ENCODE peak calls at places on chromosomes 11 and 22, in five cellular contexts. S, B, O, X and K are unnamed samples.

GRCh38 chr22:43268261-43268660 is 74.9 kb downstream of the SCUBE1 start:
- DNase-seq in S (no peak), B (no peak), O (no peak), X (no peak), K (no peak)

GRCh38 chr11:18225906-18226305 is 10.7 kb downstream of the SAA4 start:
- DNase-seq in S (no peak), B (no peak), O (no peak), X (no peak), K (no peak)

GRCh38 chr11:47918882-47919495 is 61.4 kb upstream of the PTPRJ start:
- DNase-seq in S (no peak), B (no peak), O (peak; percentile 43), X (peak; percentile 61), K (no peak)

GRCh38 chr11:87560352-87560751 is 522.6 kb downstream of the TMEM135 start:
- DNase-seq in S (no peak), B (no peak), O (no peak), X (no peak), K (no peak)

GRCh38 chr11:11332141-11332710 is 20.8 kb downstream of the CSNK2A3 start:
- DNase-seq in S (no peak), B (no peak), O (no peak), X (no peak), K (no peak)

GRCh38 chr11:10349806-10350205 is 44.9 kb downstream of the ADM start:
- DNase-seq in S (no peak), B (no peak), O (no peak), X (no peak), K (no peak)

GRCh38 chr22:45503816-45504702 is 1.4 kb downstream of the FBLN1 start:
- DNase-seq in S (no peak), B (no peak), O (peak; percentile 33), X (peak; percentile 83), K (peak; percentile 75)

GRCh38 chr11:14620027-14620511 is 23.5 kb upstream of the PDE3B start:
- DNase-seq in S (no peak), B (no peak), O (peak; percentile 13), X (no peak), K (no peak)

GRCh38 chr11:117827521-117828511 is 3.3 kb upstream of the FXYD2 start:
- DNase-seq in S (no peak), B (peak; percentile 85), O (no peak), X (no peak), K (no peak)

GRCh38 chr11:1484061-1484671 is 2.4 kb downstream of the MOB2 start:
- DNase-seq in S (no peak), B (no peak), O (no peak), X (no peak), K (no peak)

GRCh38 chr11:115524572-115524971 is 20.4 kb upstream of the CADM1 start:
- DNase-seq in S (no peak), B (no peak), O (no peak), X (no peak), K (no peak)

GRCh38 chr22:42261266-42261665 is 9.2 kb downstream of the TCF20 start:
- DNase-seq in S (no peak), B (no peak), O (peak; percentile 81), X (peak; percentile 13), K (no peak)

GRCh38 chr11:67268036-67268683 is 1.9 kb downstream of the GRK2 start:
- DNase-seq in S (peak; percentile 91), B (peak; percentile 77), O (no peak), X (no peak), K (no peak)

DNA sequence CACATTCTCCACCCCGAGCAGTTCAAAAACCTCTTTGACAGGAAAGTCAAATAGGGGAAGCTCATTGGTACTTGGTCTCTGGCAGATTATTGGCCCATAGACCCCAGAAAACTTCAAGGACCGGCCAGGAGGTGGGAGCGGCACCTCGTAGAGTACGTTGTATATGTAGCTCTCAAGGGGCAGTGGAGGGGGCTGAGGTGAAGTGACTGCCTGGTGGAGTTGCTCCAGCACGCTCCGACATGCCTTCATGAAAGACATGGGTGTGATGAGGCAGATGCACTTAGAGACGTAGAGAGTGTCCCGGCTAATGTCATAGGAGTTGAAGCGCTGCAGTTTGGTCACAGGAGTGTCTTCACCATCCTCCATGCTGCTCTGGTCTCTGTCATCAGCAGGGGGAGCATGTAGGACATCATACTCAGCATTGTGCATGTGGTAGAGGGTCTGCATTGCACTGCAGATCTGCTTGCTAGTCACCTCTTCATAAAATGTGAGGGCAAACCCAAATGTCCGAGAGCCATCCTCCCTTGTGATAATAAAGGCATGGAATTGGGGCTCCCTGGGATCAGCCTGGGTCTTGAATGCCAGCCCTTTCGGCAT is 61.3 kb downstream of the DENND5A start:
- DNase-seq in S (peak; percentile 13), B (peak; percentile 32), O (no peak), X (no peak), K (no peak)
- TF ChIP-seq CTCF in S (no peak), B (peak; percentile 62), O (peak; percentile 15), X (peak; percentile 5), K (no peak)

GRCh38 chr22:36998620-36999351 is 20.5 kb downstream of the TST start:
- DNase-seq in S (no peak), B (no peak), O (no peak), X (no peak), K (no peak)
- TF ChIP-seq CTCF in S (peak; percentile 21), B (peak; percentile 36), O (no peak), X (peak; percentile 6), K (no peak)

GRCh38 chr22:39519681-39520053 is 695 bp upstream of the ATF4 start:
- DNase-seq in S (peak; percentile 66), B (no peak), O (no peak), X (peak; percentile 62), K (no peak)
- TF ChIP-seq CTCF in S (peak; percentile 54), B (peak; percentile 42), O (peak; percentile 15), X (peak; percentile 11), K (peak; percentile 10)

GRCh38 chr11:99916078-99916477 is 771.0 kb upstream of the ARHGAP42 start:
- DNase-seq in S (no peak), B (no peak), O (no peak), X (no peak), K (no peak)

DNA sequence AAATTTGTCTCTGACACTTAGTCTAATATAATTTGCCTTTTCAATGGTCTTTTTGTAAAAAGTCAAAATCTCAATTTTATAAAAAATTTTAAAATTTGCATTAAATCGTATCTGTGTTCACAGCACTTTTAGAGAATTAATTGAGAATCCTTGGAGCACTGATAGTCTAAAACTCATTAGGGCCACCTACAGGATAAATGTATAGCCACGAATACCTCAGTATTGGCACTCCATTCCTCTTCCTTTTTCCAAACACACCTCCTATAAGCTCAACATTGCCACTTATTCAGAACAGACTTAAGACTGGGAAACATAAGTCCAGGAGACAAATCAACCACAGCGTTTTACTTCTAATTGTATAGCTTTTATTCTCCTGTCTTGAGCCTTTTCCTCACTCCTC is 776.0 kb upstream of the ARHGAP42 start:
- DNase-seq in S (no peak), B (no peak), O (no peak), X (no peak), K (no peak)
- TF ChIP-seq CTCF in S (no peak), B (no peak), O (no peak), X (no peak), K (peak; percentile 12)

GRCh38 chr11:111557425-111558111 is 17.0 kb downstream of the LAYN start:
- DNase-seq in S (no peak), B (no peak), O (peak; percentile 84), X (peak; percentile 99), K (no peak)
- TF ChIP-seq CTCF in S (no peak), B (no peak), O (no peak), X (peak; percentile 18), K (no peak)

DNA sequence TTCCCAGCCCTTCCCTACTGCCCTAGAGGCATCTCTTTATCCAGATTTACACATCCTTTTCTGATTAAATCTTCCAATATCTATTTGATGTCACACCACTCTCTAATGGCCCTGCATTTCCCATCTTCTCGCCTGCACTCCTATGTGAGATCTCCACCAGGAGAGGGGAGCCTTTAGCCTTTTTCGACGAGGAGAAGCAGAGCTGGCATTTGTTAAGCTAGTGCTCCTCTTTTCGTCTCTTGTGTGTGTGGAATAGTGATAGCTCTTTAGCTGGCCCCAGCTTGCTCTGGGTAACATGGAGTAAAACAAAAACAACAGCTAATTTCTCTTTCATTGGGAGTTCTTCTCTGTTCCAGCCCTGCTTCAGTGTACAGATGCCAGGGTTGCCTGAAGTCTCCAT is 536.5 kb downstream of the NTM start:
- DNase-seq in S (no peak), B (no peak), O (no peak), X (no peak), K (no peak)
- TF ChIP-seq CTCF in S (no peak), B (no peak), O (no peak), X (peak; percentile 13), K (no peak)

DNA sequence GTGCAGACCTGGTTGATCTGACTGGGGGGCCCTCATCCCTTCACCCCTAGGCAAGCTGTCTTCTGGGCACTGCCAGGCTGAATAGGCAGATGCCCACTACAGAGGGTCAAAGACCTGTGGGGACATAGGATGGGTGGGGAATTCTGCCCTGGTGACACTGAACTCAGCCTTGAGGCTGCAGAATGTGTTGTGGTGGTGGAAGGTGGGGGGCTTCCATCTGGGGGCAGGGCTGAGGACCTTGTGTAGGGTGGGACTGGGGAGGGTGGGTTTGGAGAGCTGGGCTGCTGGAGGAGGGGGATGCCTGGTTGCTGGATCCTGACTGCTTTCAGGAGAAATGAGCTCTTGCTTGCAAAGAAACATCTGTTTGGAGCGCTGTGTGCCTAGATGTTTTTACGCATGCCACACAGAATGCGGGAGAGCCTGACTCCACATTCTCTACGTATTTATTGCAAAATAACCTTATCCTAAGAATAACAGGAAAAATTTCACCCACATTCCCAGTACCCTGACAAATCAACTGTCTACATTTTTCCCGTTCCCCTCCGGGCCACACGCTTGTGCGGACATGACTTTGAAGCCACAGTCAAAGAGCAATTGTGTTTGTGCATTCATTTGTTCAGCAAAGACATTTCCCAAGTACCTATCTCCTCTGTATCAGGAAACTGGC is 18.3 kb downstream of the SMIM38 start:
- DNase-seq in S (no peak), B (no peak), O (peak; percentile 36), X (peak; percentile 60), K (no peak)
- TF ChIP-seq CTCF in S (no peak), B (no peak), O (no peak), X (no peak), K (no peak)

GRCh38 chr11:133576351-133576750 is 44.0 kb upstream of the OPCML start:
- DNase-seq in S (no peak), B (peak; percentile 10), O (no peak), X (no peak), K (peak; percentile 21)
- TF ChIP-seq CTCF in S (no peak), B (peak; percentile 59), O (no peak), X (no peak), K (peak; percentile 7)

GRCh38 chr11:102114032-102114431 is 3.8 kb downstream of the YAP1 start:
- DNase-seq in S (no peak), B (no peak), O (no peak), X (no peak), K (no peak)
- TF ChIP-seq CTCF in S (no peak), B (no peak), O (no peak), X (no peak), K (no peak)

DNA sequence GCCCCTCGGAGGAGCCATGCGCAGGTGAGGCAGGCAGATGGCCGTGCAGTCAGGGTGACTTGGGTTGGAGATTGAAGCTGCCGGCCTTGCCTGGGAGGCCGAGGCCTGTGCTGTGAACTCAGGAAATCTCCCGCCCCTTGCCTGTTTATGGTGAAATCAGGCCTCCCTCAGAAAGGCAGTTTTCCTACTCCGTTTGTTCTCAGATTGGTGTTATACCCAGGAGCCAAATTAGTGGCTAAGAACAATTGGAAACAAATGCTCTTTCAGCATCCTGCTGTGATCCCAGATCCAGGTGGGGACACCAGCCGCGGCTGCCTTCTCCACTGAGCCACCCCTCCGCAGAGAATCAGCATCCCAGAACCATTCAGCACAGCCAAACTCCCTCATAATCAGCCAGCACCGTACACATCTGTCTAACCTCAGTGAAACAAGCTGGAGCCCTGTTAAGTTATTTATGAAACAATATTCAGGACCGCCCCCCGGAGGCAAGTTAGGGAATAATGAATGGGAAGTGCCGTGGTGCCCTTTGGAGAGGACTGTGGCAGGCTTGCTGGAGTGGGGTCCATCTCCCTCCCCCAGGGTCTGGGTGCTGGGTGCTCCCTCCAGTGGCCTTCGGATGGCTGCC is 60.0 kb downstream of the PKNOX2 start:
- DNase-seq in S (no peak), B (no peak), O (peak; percentile 59), X (peak; percentile 14), K (no peak)
- TF ChIP-seq CTCF in S (no peak), B (no peak), O (peak; percentile 48), X (peak; percentile 51), K (peak; percentile 17)